ENCODE peak calls at places on chromosomes 11 and 22, in five cellular contexts. Z is H1, Y is HCT116, E is transverse colon, B is HepG2. S is an unnamed sample.

GRCh38 chr11:13972033-13972910 is 9.7 kb downstream of the SPON1 start:
- DNase-seq in Z (no peak), Y (no peak), E (no peak), B (no peak), S (no peak)

GRCh38 chr11:3344327-3344726 is 34.6 kb downstream of the ZNF195 start:
- DNase-seq in Z (no peak), Y (no peak), E (no peak), B (no peak), S (no peak)

GRCh38 chr11:69122642-69123431 is 32.9 kb upstream of the SMIM38 start:
- DNase-seq in Z (peak), Y (peak), E (peak), B (peak), S (no peak)

GRCh38 chr11:79159657-79160450 is 281.0 kb downstream of the TENM4 start:
- DNase-seq in Z (no peak), Y (no peak), E (no peak), B (no peak), S (no peak)

GRCh38 chr11:36316049-36316448 is 20.0 kb downstream of the PRR5L start:
- DNase-seq in Z (no peak), Y (no peak), E (no peak), B (no peak), S (no peak)

GRCh38 chr11:88303037-88303436 is 34.5 kb downstream of the CTSC start:
- DNase-seq in Z (no peak), Y (no peak), E (no peak), B (no peak), S (no peak)

GRCh38 chr11:100683107-100683506 is 4.0 kb upstream of the ARHGAP42 start:
- DNase-seq in Z (no peak), Y (no peak), E (no peak), B (peak), S (no peak)

GRCh38 chr11:76642341-76642740 is 28.2 kb downstream of the LRRC32 start:
- DNase-seq in Z (no peak), Y (no peak), E (no peak), B (no peak), S (no peak)

GRCh38 chr11:97908354-97908753 is 1112.4 kb upstream of the CNTN5 start:
- DNase-seq in Z (no peak), Y (no peak), E (no peak), B (no peak), S (no peak)

GRCh38 chr22:49100316-49100715 is 727.4 kb downstream of the BRD1 start:
- DNase-seq in Z (no peak), Y (no peak), E (no peak), B (no peak), S (no peak)

GRCh38 chr11:93908689-93909088 is 58.3 kb upstream of the VSTM5 start:
- DNase-seq in Z (no peak), Y (no peak), E (no peak), B (no peak), S (no peak)

GRCh38 chr22:30614268-30614667 is 7.3 kb downstream of the TCN2 start:
- DNase-seq in Z (no peak), Y (no peak), E (no peak), B (no peak), S (no peak)

GRCh38 chr11:78432956-78433355 is 15.3 kb upstream of the GAB2 start:
- DNase-seq in Z (no peak), Y (no peak), E (no peak), B (no peak), S (no peak)

GRCh38 chr22:18976197-18976751 is 40.2 kb upstream of the PRODH start:
- DNase-seq in Z (no peak), Y (no peak), E (no peak), B (no peak), S (no peak)

GRCh38 chr22:20744456-20744855 is 29.5 kb upstream of the SERPIND1 start:
- DNase-seq in Z (no peak), Y (no peak), E (no peak), B (no peak), S (no peak)

GRCh38 chr11:35391922-35392813 is 27.2 kb downstream of the SLC1A2 start:
- DNase-seq in Z (peak), Y (peak), E (peak), B (peak), S (peak)

GRCh38 chr22:36218648-36219047 is 17.0 kb upstream of the APOL4 start:
- DNase-seq in Z (no peak), Y (no peak), E (no peak), B (no peak), S (no peak)

GRCh38 chr11:102347526-102348331 is 715 bp downstream of the BIRC2 start:
- DNase-seq in Z (no peak), Y (no peak), E (peak), B (peak), S (no peak)

DNA sequence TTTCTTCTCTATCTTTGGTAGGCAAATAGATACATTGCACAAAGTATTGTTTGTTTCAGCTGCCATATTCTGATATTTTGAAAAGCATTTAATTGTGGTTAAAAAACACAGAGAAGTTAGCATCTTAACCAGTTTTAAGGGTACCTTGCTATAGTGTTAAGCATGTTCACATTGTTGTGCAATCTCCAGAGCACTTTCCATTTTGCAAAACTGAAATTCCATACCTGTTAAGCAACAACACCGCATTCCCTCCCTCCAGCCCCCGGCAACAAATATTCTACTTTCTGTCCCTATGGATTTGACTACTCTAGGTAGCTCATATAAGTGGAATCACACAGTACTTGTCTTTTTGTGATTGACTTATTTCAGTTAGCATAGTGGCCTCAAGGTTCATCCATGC is 33.9 kb downstream of the CNTF start:
- DNase-seq in Z (no peak), Y (no peak), E (no peak), B (no peak), S (no peak)
- TF ChIP-seq POLR2AphosphoS5 in Z (no peak), Y (no peak), E (no peak), B (no peak), S (no peak)

GRCh38 chr11:23164022-23164421 is 303.7 kb upstream of the CCDC179 start:
- DNase-seq in Z (no peak), Y (no peak), E (no peak), B (no peak), S (no peak)
- TF ChIP-seq POLR2AphosphoS5 in Z (no peak), Y (no peak), E (no peak), B (no peak), S (no peak)

GRCh38 chr11:66970808-66971442 is 4.2 kb upstream of the C11orf86 start:
- DNase-seq in Z (no peak), Y (peak), E (peak), B (peak), S (no peak)
- TF ChIP-seq POLR2AphosphoS5 in Z (no peak), Y (peak), E (no peak), B (peak), S (no peak)

DNA sequence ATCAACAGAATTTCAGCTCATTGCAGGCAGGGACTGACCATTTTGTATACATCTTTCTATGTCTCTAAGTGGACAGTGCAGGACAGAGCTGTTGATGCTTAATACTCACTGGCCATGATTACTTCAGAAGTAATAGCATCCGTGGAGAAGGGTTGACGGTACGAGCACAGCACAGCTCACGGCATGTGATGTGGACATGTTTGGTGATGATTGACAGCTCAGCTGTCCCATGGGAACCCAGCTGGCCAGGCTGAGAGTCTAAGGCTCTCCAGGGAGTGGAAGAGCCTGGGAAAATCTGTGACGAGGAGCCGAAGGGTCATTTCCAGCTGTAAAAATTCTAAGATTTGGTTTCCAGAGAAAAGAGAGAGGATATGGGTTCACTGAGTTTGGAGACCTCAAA is 198.2 kb downstream of the SNX19 start:
- DNase-seq in Z (no peak), Y (no peak), E (no peak), B (no peak), S (no peak)
- TF ChIP-seq POLR2AphosphoS5 in Z (no peak), Y (no peak), E (no peak), B (no peak), S (no peak)

GRCh38 chr11:66719111-66719872 is 9.7 kb downstream of the SPTBN2 start:
- DNase-seq in Z (no peak), Y (no peak), E (no peak), B (peak), S (no peak)

GRCh38 chr11:66717925-66718319 is 11.1 kb downstream of the SPTBN2 start:
- DNase-seq in Z (no peak), Y (no peak), E (no peak), B (no peak), S (no peak)

GRCh38 chr11:66720223-66720898 is 8.7 kb downstream of the SPTBN2 start:
- DNase-seq in Z (peak), Y (peak), E (peak), B (peak), S (no peak)

GRCh38 chr11:66720899-66721470 is 8.0 kb downstream of the SPTBN2 start:
- DNase-seq in Z (no peak), Y (no peak), E (no peak), B (no peak), S (no peak)

DNA sequence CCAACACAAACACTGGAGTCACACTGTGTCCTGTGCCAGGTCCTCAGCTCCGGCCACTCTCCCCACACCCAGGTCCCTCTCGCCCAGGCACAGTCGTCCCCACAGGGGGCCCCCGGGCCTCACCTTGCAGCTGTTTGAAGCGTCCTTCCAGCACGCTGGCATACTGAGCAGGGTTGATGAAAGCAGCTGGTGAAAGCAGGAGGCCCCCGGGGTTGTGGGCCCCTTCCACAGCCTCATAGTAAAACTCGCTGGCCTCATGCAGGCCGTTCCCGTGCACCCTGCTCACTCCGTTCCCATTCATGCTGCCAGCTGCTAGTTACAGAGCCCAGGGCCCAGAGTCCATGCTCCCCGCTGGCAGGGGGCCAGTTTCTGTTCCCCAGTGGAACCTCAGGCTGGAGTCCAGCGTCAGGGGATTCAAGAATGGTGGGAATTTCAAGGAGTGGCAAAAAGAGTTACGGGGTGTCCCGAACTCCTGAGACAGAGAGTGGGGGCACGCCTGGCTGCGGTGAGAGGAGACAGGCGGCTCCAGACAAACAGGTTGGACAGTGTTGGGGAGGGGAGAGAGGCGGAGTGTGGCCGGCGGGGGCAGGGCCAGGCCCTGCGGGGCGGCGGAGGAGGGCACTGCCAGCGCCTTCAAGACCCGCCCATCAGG is 10.6 kb downstream of the SPTBN2 start:
- DNase-seq in Z (no peak), Y (no peak), E (peak), B (peak), S (no peak)
- TF ChIP-seq POLR2AphosphoS5 in Z (no peak), Y (no peak), E (no peak), B (no peak), S (no peak)

GRCh38 chr22:33919591-33920501 is at the start of gene LARGE1:
- DNase-seq in Z (no peak), Y (no peak), E (peak), B (peak), S (no peak)

GRCh38 chr22:33922268-33922667 is 2.0 kb upstream of the LARGE1 start:
- DNase-seq in Z (no peak), Y (no peak), E (peak), B (peak), S (no peak)

GRCh38 chr22:33923033-33923432 is 2.8 kb upstream of the LARGE1 start:
- DNase-seq in Z (no peak), Y (no peak), E (no peak), B (no peak), S (no peak)

GRCh38 chr22:33920927-33921575 is 775 bp upstream of the LARGE1 start:
- DNase-seq in Z (peak), Y (peak), E (peak), B (peak), S (no peak)

GRCh38 chr22:33921576-33922181 is 1.4 kb upstream of the LARGE1 start:
- DNase-seq in Z (no peak), Y (no peak), E (peak), B (peak), S (no peak)
- TF ChIP-seq POLR2AphosphoS5 in Z (no peak), Y (no peak), E (peak), B (no peak), S (no peak)

S was measured in SK-N-MC.